ENCODE peak calls at places on chromosomes 4 and X, in six cellular contexts. D, E, P, M, Z and L are unnamed samples. For H3K36me3, the result is how much of the 10 kb centered on the place peaks cover.

GRCh38 chr4:127505203-127505602 is 127.6 kb upstream of the INTU start:
- DNase-seq in M (no peak), P (no peak), E (peak), D (no peak), Z (peak), L (no peak)

GRCh38 chrX:69221239-69222102 is 56.2 kb upstream of the PJA1 start:
- DNase-seq in P (no peak), Z (no peak), M (no peak), E (no peak), D (no peak), L (no peak)

GRCh38 chr4:187444061-187444460 is 551.5 kb upstream of the ZFP42 start:
- DNase-seq in P (no peak), Z (no peak), D (no peak), M (no peak), E (no peak), L (no peak)

GRCh38 chrX:119753639-119754257 is 4.6 kb upstream of the SOWAHD start:
- DNase-seq in E (no peak), Z (no peak), M (no peak), P (no peak), D (peak), L (peak)

GRCh38 chr4:26150948-26151347 is 169.9 kb upstream of the RBPJ start:
- DNase-seq in D (no peak), P (no peak), M (peak), Z (no peak), E (no peak), L (no peak)

GRCh38 chr4:72326692-72327632 is 242.1 kb downstream of the ADAMTS3 start:
- DNase-seq in M (no peak), Z (no peak), D (peak), E (no peak), P (no peak), L (no peak)

GRCh38 chrX:64975491-64975890 is 759 bp downstream of the ZC4H2 start:
- DNase-seq in P (no peak), Z (peak), M (peak), E (peak), D (peak), L (peak)

GRCh38 chr4:169345207-169345788 is 74.5 kb upstream of the SH3RF1 start:
- DNase-seq in E (no peak), D (no peak), M (no peak), Z (no peak), P (no peak), L (no peak)

GRCh38 chr4:138222041-138222440 is 20.1 kb downstream of the SLC7A11 start:
- DNase-seq in P (no peak), E (peak), Z (peak), D (no peak), M (no peak), L (no peak)

GRCh38 chr4:88751258-88752075 is 53.8 kb upstream of the NAP1L5 start:
- DNase-seq in Z (no peak), D (no peak), P (no peak), M (no peak), E (no peak), L (no peak)

GRCh38 chrX:121832446-121832845 is 785.0 kb downstream of the GLUD2 start:
- DNase-seq in P (no peak), D (no peak), Z (no peak), E (no peak), M (no peak), L (no peak)

GRCh38 chr4:120218981-120219380 is 152.3 kb upstream of the MAD2L1 start:
- DNase-seq in P (no peak), Z (no peak), D (no peak), E (no peak), M (no peak), L (no peak)

GRCh38 chrX:24369816-24370215 is 9.4 kb downstream of the SUPT20HL1 start:
- DNase-seq in M (no peak), E (no peak), D (no peak), P (no peak), Z (no peak), L (no peak)

GRCh38 chr4:164012396-164013027 is 518.0 kb downstream of the TMA16 start:
- DNase-seq in P (no peak), E (no peak), M (no peak), D (peak), Z (no peak), L (peak)

GRCh38 chrX:71615954-71616353 is 2.4 kb downstream of the CXCR3 start:
- DNase-seq in M (no peak), P (no peak), E (no peak), D (no peak), Z (no peak), L (no peak)

GRCh38 chrX:68196939-68197791 is 236.1 kb downstream of the OPHN1 start:
- DNase-seq in E (peak), M (peak), P (no peak), D (peak), Z (peak), L (peak)

GRCh38 chrX:29496636-29497180 is 718.7 kb upstream of the MAGEB2 start:
- DNase-seq in D (no peak), P (no peak), M (no peak), Z (no peak), E (no peak), L (no peak)

GRCh38 chr4:8726344-8726851 is 133.8 kb downstream of the CPZ start:
- DNase-seq in E (no peak), D (no peak), M (peak), Z (peak), P (no peak), L (no peak)

GRCh38 chr4:78293841-78294301 is 236.7 kb downstream of the FRAS1 start:
- DNase-seq in D (no peak), P (no peak), E (no peak), Z (no peak), M (no peak), L (no peak)

GRCh38 chrX:20665441-20665840 is 398.7 kb upstream of the RPS6KA3 start:
- DNase-seq in E (no peak), D (no peak), M (no peak), Z (no peak), P (no peak), L (no peak)

GRCh38 chrX:137547291-137547690 is 18.6 kb upstream of the ZIC3 start:
- DNase-seq in M (no peak), E (no peak), D (no peak), P (no peak), Z (no peak), L (no peak)

GRCh38 chr4:53313510-53313909 is 52.4 kb downstream of the SCFD2 start:
- DNase-seq in M (no peak), Z (no peak), E (no peak), P (no peak), D (no peak), L (no peak)

GRCh38 chr4:141645611-141646340 is 9.4 kb downstream of the IL15 start:
- DNase-seq in Z (no peak), D (no peak), P (no peak), M (no peak), E (no peak), L (no peak)

GRCh38 chr4:23105759-23106370 is 413.1 kb downstream of the GBA3 start:
- DNase-seq in P (no peak), Z (no peak), E (no peak), D (no peak), M (no peak), L (no peak)

GRCh38 chrX:137212078-137212632 is 178.4 kb upstream of the GPR101 start:
- DNase-seq in Z (no peak), D (no peak), M (no peak), E (no peak), P (no peak), L (no peak)

GRCh38 chr4:13597141-13597540 is 30.4 kb downstream of the BOD1L1 start:
- DNase-seq in M (no peak), D (no peak), Z (no peak), P (no peak), E (no peak), L (no peak)
- H3K36me3 ChIP-seq in M (half or more), D (under half), Z (under half), P (under half), E (half or more), L (half or more)

GRCh38 chr4:4308800-4309441 is 18.9 kb downstream of the ZBTB49 start:
- DNase-seq in Z (no peak), D (no peak), E (no peak), P (no peak), M (no peak), L (no peak)
- H3K36me3 ChIP-seq in Z (under half), D (under half), E (under half), P (under half), M (under half), L (under half)

GRCh38 chr4:122890142-122890769 is 32.1 kb downstream of the NUDT6 start:
- DNase-seq in Z (no peak), E (no peak), P (no peak), M (no peak), D (no peak), L (no peak)

GRCh38 chr4:122895336-122895995 is 26.9 kb downstream of the NUDT6 start:
- DNase-seq in E (no peak), P (no peak), Z (no peak), M (no peak), D (no peak), L (no peak)

GRCh38 chr4:122896270-122896669 is 26.1 kb downstream of the NUDT6 start:
- DNase-seq in E (no peak), P (no peak), Z (no peak), M (no peak), D (no peak), L (no peak)

GRCh38 chr4:122898370-122899150 is 23.8 kb downstream of the NUDT6 start:
- DNase-seq in Z (no peak), M (no peak), E (no peak), P (peak), D (no peak), L (no peak)

GRCh38 chr4:122894802-122895201 is 27.6 kb downstream of the NUDT6 start:
- DNase-seq in M (no peak), D (no peak), E (no peak), Z (no peak), P (no peak), L (no peak)
- H3K36me3 ChIP-seq in M (under half), D (under half), E (under half), Z (under half), P (under half), L (under half)

GRCh38 chr4:82906469-82906868 is 5.9 kb downstream of the THAP9 start:
- DNase-seq in P (no peak), E (no peak), Z (no peak), D (no peak), M (no peak), L (peak)
- H3K36me3 ChIP-seq in P (under half), E (under half), Z (under half), D (under half), M (under half), L (under half)

GRCh38 chr4:71025654-71026053 is 32.2 kb downstream of the DCK start:
- DNase-seq in P (no peak), E (no peak), D (no peak), M (no peak), Z (no peak), L (no peak)
- H3K36me3 ChIP-seq in P (under half), E (under half), D (half or more), M (under half), Z (under half), L (half or more)

GRCh38 chr4:100312615-100313355 is 122.5 kb upstream of the DDIT4L start:
- DNase-seq in Z (no peak), E (no peak), P (no peak), D (no peak), M (no peak), L (no peak)
- H3K36me3 ChIP-seq in Z (under half), E (under half), P (under half), D (under half), M (under half), L (under half)

GRCh38 chr4:153560918-153561317 is 94.8 kb downstream of the TMEM131L start:
- DNase-seq in Z (no peak), P (no peak), D (peak), E (no peak), M (no peak), L (no peak)
- H3K36me3 ChIP-seq in Z (under half), P (under half), D (under half), E (under half), M (half or more), L (half or more)

GRCh38 chr4:108620933-108621905 is 843 bp downstream of the RPL34 start:
- DNase-seq in M (no peak), E (no peak), P (no peak), Z (no peak), D (no peak), L (no peak)

GRCh38 chr4:108622022-108622421 is 1.6 kb downstream of the RPL34 start:
- DNase-seq in M (no peak), Z (no peak), P (no peak), E (no peak), D (no peak), L (no peak)

GRCh38 chr4:108620101-108620932 is at the start of gene RPL34:
- DNase-seq in E (peak), P (peak), M (peak), D (peak), Z (peak), L (peak)

GRCh38 chr4:108624263-108625056 is 4.1 kb downstream of the RPL34 start:
- DNase-seq in P (no peak), M (no peak), E (no peak), D (no peak), Z (no peak), L (no peak)

GRCh38 chr4:108622828-108623227 is 2.5 kb downstream of the RPL34 start:
- DNase-seq in Z (no peak), P (no peak), M (no peak), D (no peak), E (no peak), L (no peak)
- H3K36me3 ChIP-seq in Z (under half), P (under half), M (half or more), D (half or more), E (half or more), L (half or more)

DNA sequence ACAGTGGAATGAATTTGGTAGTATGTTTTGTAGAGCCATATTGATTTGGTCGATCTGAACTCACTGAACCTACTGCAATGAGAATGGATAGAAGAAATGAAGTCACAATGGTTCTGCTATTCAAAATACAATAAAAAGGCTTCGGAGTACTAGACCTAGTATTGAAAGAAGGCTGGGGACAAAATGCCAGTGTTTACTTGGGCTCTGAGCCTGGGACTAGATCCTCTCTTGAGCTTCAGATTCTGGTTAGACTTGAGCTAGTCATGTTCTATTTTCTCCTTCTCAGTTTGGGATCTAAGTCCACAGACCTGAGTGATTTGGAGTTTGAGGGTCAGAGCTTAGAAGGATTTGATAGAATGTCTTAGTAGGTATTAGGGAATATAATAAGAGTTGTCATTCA is 9.9 kb downstream of the INTS12 start:
- DNase-seq in Z (no peak), M (no peak), P (no peak), D (no peak), E (no peak), L (no peak)
- H3K36me3 ChIP-seq in Z (under half), M (under half), P (under half), D (under half), E (under half), L (under half)